ENCODE peak calls at places on chromosome 20, in nine cellular contexts. K, V, A, N, D, B, Q, J and H are unnamed samples. For H3K9me3, the result is how much of the 10 kb centered on the place peaks cover.

GRCh38 chr20:32562495-32562911 is 22.6 kb downstream of the NOL4L start:
- DNase-seq in K (no peak), V (no peak), A (no peak), N (peak), D (no peak), B (no peak), Q (no peak), J (no peak), H (no peak)

GRCh38 chr20:14055127-14055742 is 59.9 kb downstream of the MACROD2 start:
- DNase-seq in K (peak), V (peak), A (no peak), N (peak), D (no peak), B (no peak), Q (no peak), J (peak), H (peak)

GRCh38 chr20:38173237-38174156 is 8.4 kb upstream of the TGM2 start:
- DNase-seq in K (peak), V (no peak), A (no peak), N (no peak), D (no peak), B (peak), Q (peak), J (peak), H (peak)

GRCh38 chr20:16501236-16501635 is 72.0 kb downstream of the KIF16B start:
- DNase-seq in K (no peak), V (no peak), A (no peak), N (no peak), D (no peak), B (no peak), Q (no peak), J (peak), H (no peak)

GRCh38 chr20:8464368-8464767 is 332.3 kb downstream of the PLCB1 start:
- DNase-seq in K (no peak), V (no peak), A (no peak), N (no peak), D (no peak), B (no peak), Q (no peak), J (no peak), H (no peak)

GRCh38 chr20:44287272-44288097 is 23.5 kb downstream of the FITM2 start:
- DNase-seq in K (peak), V (peak), A (no peak), N (no peak), D (no peak), B (no peak), Q (peak), J (no peak), H (no peak)

GRCh38 chr20:24102290-24102689 is 113.7 kb upstream of the GGTLC1 start:
- DNase-seq in K (no peak), V (no peak), A (no peak), N (no peak), D (no peak), B (no peak), Q (no peak), J (no peak), H (no peak)

GRCh38 chr20:36306557-36307411 is 645 bp downstream of the DLGAP4 start:
- DNase-seq in K (no peak), V (no peak), A (peak), N (peak), D (no peak), B (peak), Q (no peak), J (no peak), H (no peak)

GRCh38 chr20:9460518-9460917 is 53.9 kb upstream of the LAMP5 start:
- DNase-seq in K (peak), V (no peak), A (no peak), N (no peak), D (no peak), B (no peak), Q (no peak), J (peak), H (no peak)

GRCh38 chr20:58650181-58650775 is 805 bp upstream of the STX16 start:
- DNase-seq in K (no peak), V (peak), A (peak), N (peak), D (no peak), B (peak), Q (peak), J (peak), H (no peak)

GRCh38 chr20:58646703-58647102 is 4.4 kb upstream of the STX16 start:
- DNase-seq in K (no peak), V (no peak), A (no peak), N (peak), D (no peak), B (peak), Q (no peak), J (no peak), H (no peak)

GRCh38 chr20:58647162-58647813 is 3.8 kb upstream of the STX16 start:
- DNase-seq in K (no peak), V (no peak), A (no peak), N (peak), D (no peak), B (peak), Q (no peak), J (no peak), H (no peak)

GRCh38 chr20:58649288-58650180 is 1.5 kb upstream of the STX16 start:
- DNase-seq in K (no peak), V (peak), A (peak), N (no peak), D (no peak), B (peak), Q (peak), J (no peak), H (no peak)

GRCh38 chr20:58647814-58648501 is 3.1 kb upstream of the STX16 start:
- DNase-seq in K (peak), V (peak), A (no peak), N (no peak), D (no peak), B (peak), Q (no peak), J (peak), H (peak)
- H3K27ac ChIP-seq in K (no peak), V (peak), A (no peak), N (peak), D (no peak), B (peak), Q (no peak), J (no peak), H (no peak)

GRCh38 chr20:50112512-50113419 is at the start of gene UBE2V1:
- DNase-seq in K (peak), V (peak), A (peak), N (peak), D (peak), B (peak), Q (peak), J (peak), H (peak)
- H3K4me3 ChIP-seq in K (peak), V (peak), A (peak), N (peak), D (peak), B (peak), Q (peak), J (peak), H (peak)

DNA sequence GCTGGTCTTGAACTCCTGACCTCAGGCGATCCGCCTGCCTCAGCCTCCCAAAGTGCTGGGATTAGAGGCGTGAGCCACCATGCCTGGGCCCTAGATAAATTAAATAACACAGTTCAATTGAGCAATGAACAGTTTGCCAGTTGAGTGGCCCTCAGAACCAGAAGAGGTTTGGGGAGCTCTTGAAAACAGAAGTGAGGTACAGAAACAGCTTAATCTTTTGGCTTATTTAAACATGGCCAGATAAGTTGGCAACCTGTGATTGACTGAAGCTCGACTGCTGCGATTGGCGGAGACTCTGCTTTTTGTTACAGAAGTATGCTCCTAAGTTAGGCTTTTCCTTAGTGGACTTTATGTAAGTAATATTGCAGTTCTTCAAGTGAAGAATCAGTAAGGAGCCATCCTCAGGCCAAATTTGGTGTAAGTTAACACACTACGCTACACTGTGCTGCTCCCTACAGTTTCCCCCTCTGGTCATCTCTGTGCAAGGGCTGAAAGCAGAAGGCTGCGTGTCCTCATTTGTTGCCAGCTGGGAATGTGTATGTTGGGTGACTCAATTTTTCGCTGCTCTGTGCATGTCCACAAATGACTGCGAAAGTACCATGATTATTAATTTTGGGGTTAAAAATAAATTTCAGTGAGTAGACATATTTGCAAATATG is 9.8 kb downstream of the XRN2 start:
- DNase-seq in K (no peak), V (no peak), A (no peak), N (no peak), D (no peak), B (no peak), Q (no peak), J (no peak), H (no peak)
- H3K9me3 ChIP-seq in K (under half), V (under half), A (under half), N (under half), D (under half), B (under half), Q (under half), J (under half), H (under half)

DNA sequence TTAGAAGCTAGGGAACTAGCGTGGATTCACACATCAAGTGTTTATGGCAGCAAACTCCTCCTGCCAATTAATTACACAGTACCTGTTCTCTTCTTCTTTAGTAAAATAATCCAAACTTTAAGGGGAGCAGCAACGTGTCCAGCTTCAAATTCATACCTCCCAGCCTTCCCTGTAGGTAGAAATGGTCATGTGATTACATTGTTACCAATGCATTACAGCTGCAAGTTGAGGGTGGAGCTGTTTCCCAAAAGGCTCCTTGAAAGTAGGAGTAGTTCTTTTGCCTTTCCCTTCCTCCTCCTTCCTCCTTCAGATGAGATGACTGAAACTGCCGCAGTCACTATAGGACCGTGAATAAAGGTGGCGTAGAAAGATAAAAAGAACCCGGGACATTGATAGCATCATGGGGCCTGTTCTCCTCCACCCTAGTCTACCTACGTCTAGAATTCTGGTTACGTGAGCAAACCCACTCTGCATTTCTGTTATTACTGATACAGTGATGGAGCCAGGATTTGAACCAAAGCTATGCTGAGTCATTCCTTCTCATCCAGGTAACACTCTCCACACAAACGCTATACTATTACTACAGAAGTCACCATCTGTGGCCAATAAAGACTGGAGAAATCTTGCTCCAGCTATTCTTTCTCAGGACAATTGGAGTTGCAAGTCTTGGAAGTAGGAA is 18.2 kb downstream of the LINC00237 start:
- DNase-seq in K (no peak), V (no peak), A (no peak), N (no peak), D (no peak), B (no peak), Q (no peak), J (no peak), H (no peak)
- H3K27ac ChIP-seq in K (no peak), V (no peak), A (no peak), N (no peak), D (no peak), B (no peak), Q (no peak), J (no peak), H (no peak)

GRCh38 chr20:62972270-62973032 is 19.9 kb downstream of the SLC17A9 start:
- DNase-seq in K (peak), V (peak), A (peak), N (peak), D (peak), B (peak), Q (peak), J (peak), H (peak)

GRCh38 chr20:62975251-62975770 is 22.8 kb downstream of the SLC17A9 start:
- DNase-seq in K (no peak), V (no peak), A (no peak), N (no peak), D (no peak), B (no peak), Q (no peak), J (no peak), H (no peak)

GRCh38 chr20:62971211-62971949 is 18.9 kb downstream of the SLC17A9 start:
- DNase-seq in K (no peak), V (no peak), A (no peak), N (no peak), D (no peak), B (no peak), Q (no peak), J (no peak), H (no peak)

GRCh38 chr20:62970307-62971210 is 18.1 kb downstream of the SLC17A9 start:
- DNase-seq in K (no peak), V (no peak), A (no peak), N (no peak), D (no peak), B (no peak), Q (no peak), J (peak), H (no peak)

DNA sequence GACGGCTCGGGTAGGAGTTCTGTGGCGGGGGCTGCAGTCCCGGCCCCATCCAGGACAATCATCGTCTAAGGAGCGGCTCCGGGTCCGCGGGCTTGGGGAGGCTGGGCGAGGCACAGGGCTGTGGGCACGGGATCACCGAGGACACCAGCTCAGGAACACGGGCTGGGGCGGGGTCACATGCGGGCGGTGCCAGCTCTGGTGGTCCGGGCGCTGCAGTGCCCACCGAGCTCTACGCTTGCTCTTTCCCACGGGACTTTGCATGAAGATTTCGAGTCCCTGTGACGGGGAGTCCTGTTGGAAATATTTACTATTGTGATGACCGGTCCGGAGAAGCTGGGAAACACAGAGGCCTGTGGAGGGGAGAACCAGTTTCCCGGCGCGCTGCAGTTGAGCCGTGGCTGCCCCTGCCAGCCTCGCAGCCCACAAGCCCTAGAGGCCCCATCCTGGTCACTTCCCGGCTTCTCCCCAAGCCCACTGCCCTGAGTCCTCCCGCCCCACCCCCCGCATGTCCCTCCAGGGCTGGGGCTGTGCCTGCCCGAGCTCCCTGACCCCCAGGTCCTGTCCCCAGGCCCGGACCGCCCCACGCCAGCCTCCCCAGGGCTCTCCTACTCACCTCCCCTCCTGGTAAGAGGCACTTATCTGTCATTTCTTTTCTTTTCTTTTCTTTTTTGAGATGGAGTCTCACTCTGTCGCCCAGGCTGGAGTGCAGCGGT is 20.7 kb downstream of the SLC17A9 start:
- DNase-seq in K (no peak), V (no peak), A (no peak), N (no peak), D (no peak), B (no peak), Q (no peak), J (no peak), H (no peak)
- H3K4me3 ChIP-seq in K (no peak), V (peak), A (peak), N (peak), D (peak), B (peak), Q (peak), J (no peak), H (no peak)

DNA sequence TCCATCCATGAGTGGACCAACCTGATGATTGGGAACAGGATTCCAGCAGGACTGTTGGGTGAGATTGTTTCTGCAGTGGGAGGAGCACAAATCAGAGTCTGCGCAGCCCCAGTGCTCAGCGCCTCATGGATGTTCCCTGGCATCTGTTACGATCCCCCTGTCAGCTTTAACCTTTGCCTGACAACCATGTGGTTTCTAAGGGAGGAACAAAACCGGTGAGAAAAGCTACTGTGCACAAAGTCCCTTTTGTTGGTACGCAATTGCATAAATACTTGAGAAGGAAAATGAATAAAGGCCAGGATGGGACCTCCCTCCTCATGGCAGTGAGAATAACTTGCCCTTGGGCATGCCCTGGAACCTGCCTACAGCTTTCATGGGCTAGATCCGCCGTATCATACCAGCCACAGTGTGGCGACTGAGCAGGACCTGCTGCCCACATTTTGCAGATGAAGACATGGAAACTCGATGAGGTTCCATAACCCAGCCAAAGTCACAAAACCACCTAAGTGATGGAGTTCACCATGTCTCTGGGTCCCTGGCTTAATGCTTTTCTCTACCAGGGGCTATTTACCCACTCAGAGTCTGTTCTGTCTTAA is 81.0 kb downstream of the RIN2 start:
- DNase-seq in K (no peak), V (no peak), A (no peak), N (no peak), D (no peak), B (no peak), Q (no peak), J (no peak), H (no peak)
- H3K9me3 ChIP-seq in K (under half), V (under half), A (under half), N (under half), D (under half), B (under half), Q (under half), J (under half), H (under half)